ENCODE peak calls at places on chromosome X, in four cellular contexts. O is cardiac muscle cell, W is pancreas, E is colonic mucosa. X is an unnamed sample.

GRCh38 chrX:80808854-80809493 is 703 bp downstream of the BRWD3 start:
- DNase-seq in O (peak; percentile 12), W (peak; percentile 59), E (peak; percentile 41), X (peak; percentile 57)

GRCh38 chrX:119292445-119292844 is 56.4 kb downstream of the PGRMC1 start:
- DNase-seq in E (no peak), W (no peak), O (no peak), X (no peak)

GRCh38 chrX:104343408-104344129 is 88.8 kb upstream of the ESX1 start:
- DNase-seq in E (peak; percentile 77), W (no peak), O (peak; percentile 86), X (peak; percentile 69)

GRCh38 chrX:150547511-150548115 is 20.8 kb upstream of the MTM1 start:
- DNase-seq in E (peak; percentile 71), W (peak; percentile 81), O (peak; percentile 73), X (peak; percentile 70)

GRCh38 chrX:36974896-36975295 is 33.3 kb upstream of the FAM47C start:
- DNase-seq in O (no peak), E (no peak), W (no peak), X (no peak)

GRCh38 chrX:37818031-37818430 is 29.3 kb downstream of the DYNLT3 start:
- DNase-seq in E (peak; percentile 36), O (no peak), W (no peak), X (no peak)

GRCh38 chrX:110317079-110317819 is 636 bp downstream of the AMMECR1 start:
- DNase-seq in O (no peak), E (peak; percentile 35), W (peak; percentile 66), X (peak; percentile 26)

GRCh38 chrX:147978931-147979330 is 2.2 kb upstream of the FMR1NB start:
- DNase-seq in W (no peak), E (no peak), O (no peak), X (no peak)

GRCh38 chrX:24266996-24267395 is 46.9 kb downstream of the SUPT20HL2 start:
- DNase-seq in W (no peak), E (no peak), O (no peak), X (no peak)

GRCh38 chrX:46326161-46326560 is 219.1 kb downstream of the ZNF674 start:
- DNase-seq in W (no peak), O (peak; percentile 27), E (no peak), X (no peak)

GRCh38 chrX:70434914-70435586 is 9.6 kb upstream of the DLG3 start:
- DNase-seq in E (no peak), O (peak; percentile 51), W (no peak), X (peak; percentile 16)

GRCh38 chrX:85907316-85907715 is 140.0 kb downstream of the CHM start:
- DNase-seq in W (no peak), E (no peak), O (no peak), X (no peak)

GRCh38 chrX:68833855-68834331 is 5.1 kb downstream of the EFNB1 start:
- DNase-seq in W (no peak), O (no peak), E (peak; percentile 56), X (peak; percentile 59)

GRCh38 chrX:140918398-140919043 is 83.9 kb upstream of the SPANXB1 start:
- DNase-seq in W (no peak), E (no peak), O (peak; percentile 82), X (no peak)

GRCh38 chrX:50988649-50989048 is 78.1 kb downstream of the BMP15 start:
- DNase-seq in E (peak; percentile 22), O (peak; percentile 46), W (no peak), X (peak; percentile 53)

GRCh38 chrX:119218198-119218597 is 17.9 kb upstream of the PGRMC1 start:
- DNase-seq in O (peak; percentile 22), W (no peak), E (no peak), X (no peak)

GRCh38 chrX:83260288-83260687 is 247.8 kb upstream of the POU3F4 start:
- DNase-seq in O (no peak), E (no peak), W (no peak), X (no peak)

GRCh38 chrX:85052207-85052606 is 48.5 kb downstream of the APOOL start:
- DNase-seq in E (no peak), O (peak; percentile 22), W (no peak), X (no peak)

GRCh38 chrX:129262912-129263311 is 260.4 kb downstream of the SMARCA1 start:
- DNase-seq in O (no peak), W (no peak), E (no peak), X (no peak)

DNA sequence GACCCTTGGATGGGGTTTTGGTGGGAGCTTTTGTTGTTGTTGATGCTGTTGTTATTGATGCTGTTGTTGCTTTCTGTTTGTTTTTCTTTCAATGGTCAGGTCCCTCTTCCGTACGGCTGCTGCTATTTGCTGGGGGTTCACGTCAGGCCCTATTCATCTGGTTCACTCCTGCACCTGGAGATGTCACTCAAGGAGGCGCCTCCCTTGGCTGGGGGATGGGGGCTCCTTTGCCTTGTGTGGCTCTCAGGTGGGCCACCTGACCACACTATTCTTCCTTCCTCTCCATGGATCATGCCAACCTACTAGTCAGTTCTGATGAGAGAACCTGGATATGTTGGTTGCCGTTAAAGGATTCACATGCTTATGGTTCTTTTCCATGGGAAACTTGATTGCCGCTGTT is 39.1 kb upstream of the PRPS1 start:
- DNase-seq in W (no peak), O (no peak), E (no peak), X (no peak)
- H3K27me3 ChIP-seq in W (no peaks in the 10 kb centered on the region), O (no peaks in the 10 kb centered on the region), E (no peaks in the 10 kb centered on the region), X (no peaks in the 10 kb centered on the region)

GRCh38 chrX:34332336-34332735 is 200.2 kb upstream of the FAM47A start:
- DNase-seq in O (no peak), E (no peak), W (no peak), X (no peak)
- H3K4me3 ChIP-seq in O (no peak overlapping the region), E (no peak overlapping the region), W (no peak overlapping the region), X (no peak overlapping the region)

DNA sequence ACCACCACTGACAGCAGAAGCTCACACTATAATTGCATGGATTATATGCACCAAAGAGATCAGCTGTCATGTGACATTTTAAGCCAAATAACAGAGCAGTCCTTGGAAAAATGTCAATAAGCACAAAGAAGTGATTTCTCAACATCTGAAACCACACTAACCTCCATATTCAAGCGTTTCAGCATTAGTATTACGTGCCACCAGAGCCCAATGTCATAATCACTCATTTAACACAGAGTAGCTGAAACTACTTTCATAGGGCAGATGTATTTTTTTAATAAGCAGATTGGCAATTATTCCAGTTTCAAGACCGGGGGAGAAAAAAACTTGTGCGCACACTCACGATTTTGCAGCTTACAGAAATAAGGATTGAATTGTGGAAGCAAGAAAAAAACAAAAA is 76.6 kb downstream of the SH3KBP1 start:
- DNase-seq in E (no peak), O (peak; percentile 64), W (no peak), X (no peak)
- H3K4me1 ChIP-seq in E (no peaks in the 10 kb centered on the region), O (peaks cover 5% of the 10 kb centered on the region), W (no peaks in the 10 kb centered on the region), X (no peaks in the 10 kb centered on the region)

GRCh38 chrX:619451-619811 is 11.2 kb upstream of the SHOX start:
- DNase-seq in E (no peak), O (no peak), W (no peak), X (no peak)

GRCh38 chrX:618761-619450 is 11.7 kb upstream of the SHOX start:
- DNase-seq in E (no peak), O (no peak), W (no peak), X (no peak)

GRCh38 chrX:617891-618290 is 12.7 kb upstream of the SHOX start:
- DNase-seq in E (no peak), W (no peak), O (no peak), X (no peak)

GRCh38 chrX:619812-620493 is 10.6 kb upstream of the SHOX start:
- DNase-seq in O (no peak), W (no peak), E (no peak), X (no peak)

DNA sequence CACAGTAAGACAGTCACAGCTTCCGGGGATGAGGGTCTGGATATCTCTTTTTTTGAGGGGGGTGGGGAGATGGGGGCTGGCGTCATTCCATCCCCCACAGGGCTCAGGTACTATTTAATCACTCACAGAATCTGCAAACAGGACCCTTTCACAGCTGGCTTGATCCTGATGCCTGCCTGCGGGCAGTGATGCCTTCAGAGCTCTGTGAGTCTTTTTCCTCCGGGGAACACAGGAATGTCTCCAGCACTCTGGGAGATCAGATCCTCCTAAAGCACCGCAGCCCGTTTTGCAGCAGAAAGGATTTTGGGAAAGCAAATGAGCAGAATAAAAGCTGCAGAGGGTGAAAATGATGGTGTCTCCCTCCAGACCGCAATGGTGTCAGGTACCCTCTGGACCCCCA is 13.2 kb upstream of the SHOX start:
- DNase-seq in W (no peak), O (no peak), E (no peak), X (no peak)
- H3K27me3 ChIP-seq in W (peaks cover 15% of the 10 kb centered on the region), O (peaks cover 83% of the 10 kb centered on the region), E (no peaks in the 10 kb centered on the region), X (no peaks in the 10 kb centered on the region)

X was measured in Peyer's patch.